ENCODE peak calls at places on chromosomes 6 and 20, in four cellular contexts. G, E, D and B are unnamed samples.

GRCh38 chr6:31831350-31832215 is 4.0 kb downstream of the HSPA1B start:
- DNase-seq in G (no peak), E (no peak), D (no peak), B (peak)

GRCh38 chr20:24411003-24411402 is 58.4 kb upstream of the SYNDIG1 start:
- DNase-seq in D (no peak), E (no peak), G (no peak), B (no peak)

GRCh38 chr20:32989507-32990283 is 14.5 kb downstream of the SUN5 start:
- DNase-seq in G (no peak), D (no peak), E (no peak), B (no peak)

GRCh38 chr6:168730931-168731716 is 290.1 kb downstream of the SMOC2 start:
- DNase-seq in D (no peak), E (no peak), G (no peak), B (no peak)

GRCh38 chr6:37882724-37883413 is 63.3 kb downstream of the ZFAND3 start:
- DNase-seq in E (peak), D (no peak), G (no peak), B (no peak)

GRCh38 chr6:116190550-116190949 is 63.3 kb downstream of the TSPYL4 start:
- DNase-seq in G (no peak), D (no peak), E (peak), B (no peak)

GRCh38 chr6:160069050-160069454 is 52.6 kb upstream of the SLC22A1 start:
- DNase-seq in G (no peak), E (no peak), D (no peak), B (no peak)

GRCh38 chr6:16056263-16056870 is 72.5 kb upstream of the MYLIP start:
- DNase-seq in D (no peak), E (no peak), G (no peak), B (no peak)

GRCh38 chr20:56342783-56343182 is 16.0 kb upstream of the FAM210B start:
- DNase-seq in G (no peak), D (no peak), E (no peak), B (no peak)

GRCh38 chr6:167990016-167990945 is 7.2 kb upstream of the KIF25 start:
- DNase-seq in D (no peak), E (no peak), G (no peak), B (no peak)

GRCh38 chr6:64224819-64225218 is 589.2 kb downstream of the PHF3 start:
- DNase-seq in E (peak), G (no peak), D (no peak), B (no peak)

GRCh38 chr6:139647001-139647400 is 272.6 kb upstream of the CITED2 start:
- DNase-seq in G (no peak), D (no peak), E (no peak), B (no peak)

GRCh38 chr6:13159295-13159694 is 169.0 kb downstream of the TBC1D7 start:
- DNase-seq in E (no peak), G (no peak), D (no peak), B (no peak)

GRCh38 chr20:51910202-51911050 is 108.1 kb upstream of the SALL4 start:
- DNase-seq in G (no peak), E (no peak), D (no peak), B (no peak)

GRCh38 chr6:137070303-137070702 is 25.5 kb upstream of the IL20RA start:
- DNase-seq in E (no peak), G (no peak), D (no peak), B (no peak)

GRCh38 chr6:31180500-31180899 is 10.0 kb upstream of the POU5F1 start:
- DNase-seq in E (peak), D (peak), G (no peak), B (peak)

GRCh38 chr6:143027058-143027457 is 33.6 kb upstream of the AIG1 start:
- DNase-seq in E (no peak), G (peak), D (no peak), B (no peak)

GRCh38 chr20:52167232-52167840 is 24.2 kb downstream of the ZFP64 start:
- DNase-seq in D (no peak), G (no peak), E (no peak), B (no peak)

GRCh38 chr6:16750566-16750965 is 10.7 kb downstream of the ATXN1 start:
- DNase-seq in G (no peak), D (no peak), E (no peak), B (no peak)

GRCh38 chr6:30915591-30915946 is 1.5 kb downstream of the VARS2 start:
- DNase-seq in E (peak), D (peak), G (no peak), B (no peak)

GRCh38 chr20:645318-646106 is 7.5 kb downstream of the SRXN1 start:
- DNase-seq in D (peak), E (peak), G (peak), B (peak)

GRCh38 chr20:7770046-7770445 is 170.2 kb downstream of the HAO1 start:
- DNase-seq in G (no peak), E (no peak), D (no peak), B (no peak)

GRCh38 chr6:119453242-119453641 is 103.7 kb upstream of the MAN1A1 start:
- DNase-seq in G (no peak), D (no peak), E (no peak), B (no peak)

GRCh38 chr20:24777746-24778145 is 171.3 kb upstream of the CST7 start:
- DNase-seq in D (no peak), E (no peak), G (no peak), B (no peak)

GRCh38 chr20:60851826-60852704 is 400.0 kb upstream of the CDH4 start:
- DNase-seq in D (no peak), G (no peak), E (no peak), B (no peak)

GRCh38 chr20:11544029-11544678 is 373.5 kb upstream of the BTBD3 start:
- DNase-seq in G (no peak), D (peak), E (peak), B (no peak)

GRCh38 chr6:39426057-39426592 is 103.6 kb upstream of the KCNK16 start:
- DNase-seq in G (no peak), E (peak), D (no peak), B (no peak)

GRCh38 chr6:85298553-85298952 is 151.3 kb upstream of the NT5E start:
- DNase-seq in E (no peak), D (no peak), G (no peak), B (no peak)

GRCh38 chr6:31645325-31645724 is 7.1 kb downstream of the BAG6 start:
- DNase-seq in E (no peak), D (no peak), G (no peak), B (no peak)

GRCh38 chr6:169589293-169589692 is 112.5 kb downstream of the WDR27 start:
- DNase-seq in G (no peak), E (no peak), D (no peak), B (no peak)

GRCh38 chr6:67629268-67629667 is 1005.8 kb upstream of the ADGRB3 start:
- DNase-seq in G (no peak), E (no peak), D (no peak), B (no peak)

GRCh38 chr20:46575394-46575793 is 24.9 kb upstream of the OCSTAMP start:
- DNase-seq in E (no peak), D (no peak), G (no peak), B (no peak)

GRCh38 chr6:160692369-160692959 is 9.6 kb upstream of the PLG start:
- DNase-seq in E (no peak), G (no peak), D (no peak), B (no peak)

GRCh38 chr20:46618316-46619110 is 32.7 kb downstream of the SLC13A3 start:
- DNase-seq in D (no peak), G (no peak), E (no peak), B (no peak)